ENCODE peak calls at places on chromosomes 11 and 22, in nine cellular contexts. F is right lobe of liver, Y is testis, K is NB4, G is esophagus squamous epithelium, V is stomach, X is IMR-90, R is suprapubic skin, Z is heart left ventricle. T is an unnamed sample.

GRCh38 chr11:10984250-10984649 is 126.4 kb upstream of the ZBED5 start:
- DNase-seq in F (no peak), X (no peak), Y (no peak), K (peak; percentile 5), G (no peak), R (no peak), Z (no peak), V (no peak), T (no peak)

GRCh38 chr11:114586797-114587196 is 8.8 kb downstream of the NXPE4 start:
- DNase-seq in F (no peak), X (peak; percentile 10), V (no peak), G (no peak), K (no peak), Y (no peak), R (no peak), Z (no peak), T (no peak)

GRCh38 chr11:18374956-18375355 is 19.4 kb upstream of the LDHA start:
- DNase-seq in R (no peak), X (no peak), Z (no peak), K (no peak), F (no peak), G (no peak), V (no peak), Y (no peak), T (no peak)

GRCh38 chr11:2929511-2929879 is 275 bp upstream of the PHLDA2 start:
- DNase-seq in Z (peak; percentile 51), Y (no peak), G (no peak), X (peak; percentile 72), F (peak; percentile 60), K (peak; percentile 50), V (peak; percentile 84), R (peak; percentile 85), T (peak; percentile 55)

GRCh38 chr11:86314636-86315035 is 12.6 kb downstream of the HIKESHI start:
- DNase-seq in G (no peak), R (no peak), Z (no peak), X (no peak), F (no peak), V (no peak), K (no peak), Y (no peak), T (no peak)

GRCh38 chr11:117716652-117717440 is 80.2 kb downstream of the DSCAML1 start:
- DNase-seq in R (no peak), Y (no peak), V (no peak), F (no peak), Z (no peak), G (no peak), X (no peak), K (no peak), T (peak; percentile 24)

GRCh38 chr22:36332623-36333331 is 55.0 kb downstream of the MYH9 start:
- DNase-seq in G (no peak), F (no peak), Z (no peak), V (peak; percentile 73), R (no peak), K (peak; percentile 87), Y (no peak), X (peak; percentile 83), T (peak; percentile 48)

GRCh38 chr11:44793350-44794090 is 66.8 kb downstream of the TSPAN18 start:
- DNase-seq in F (no peak), Y (no peak), V (no peak), R (no peak), X (peak; percentile 57), K (no peak), G (no peak), Z (peak; percentile 63), T (no peak)

GRCh38 chr22:26904483-26904882 is 247.1 kb downstream of the MIAT start:
- DNase-seq in R (no peak), F (no peak), V (no peak), K (no peak), X (no peak), G (no peak), Y (no peak), Z (no peak), T (no peak)

GRCh38 chr11:1826552-1827094 is 8.2 kb upstream of the SYT8 start:
- DNase-seq in X (peak; percentile 59), R (peak; percentile 59), Z (peak; percentile 30), V (peak; percentile 61), F (peak; percentile 56), G (no peak), K (peak; percentile 34), Y (peak; percentile 53), T (peak; percentile 56)

GRCh38 chr11:47412152-47412746 is 3.9 kb downstream of the SLC39A13 start:
- DNase-seq in K (peak; percentile 68), Y (peak; percentile 40), G (no peak), Z (peak; percentile 59), X (peak; percentile 26), R (peak; percentile 68), V (peak; percentile 54), F (peak; percentile 70), T (peak; percentile 56)

GRCh38 chr11:104118105-104118762 is 45.7 kb downstream of the PDGFD start:
- DNase-seq in Y (no peak), K (peak; percentile 11), G (no peak), Z (no peak), F (no peak), V (no peak), X (no peak), R (no peak), T (no peak)

GRCh38 chr11:27875480-27876208 is 175.4 kb upstream of the BDNF start:
- DNase-seq in Z (no peak), V (no peak), K (no peak), F (no peak), R (no peak), G (no peak), X (no peak), Y (no peak), T (no peak)

GRCh38 chr11:94018721-94019120 is 2.4 kb upstream of the HEPHL1 start:
- DNase-seq in R (no peak), G (no peak), Y (no peak), X (no peak), K (no peak), Z (no peak), V (no peak), F (no peak), T (no peak)

GRCh38 chr11:25953015-25953414 is 378.9 kb upstream of the ANO3 start:
- DNase-seq in Y (no peak), G (no peak), X (no peak), R (no peak), Z (no peak), K (no peak), V (no peak), F (no peak), T (no peak)

GRCh38 chr22:35783943-35784614 is 66.4 kb downstream of the APOL5 start:
- DNase-seq in Z (no peak), K (no peak), G (no peak), R (no peak), F (no peak), V (no peak), Y (no peak), X (no peak), T (no peak)

GRCh38 chr22:37904572-37905533 is 1.2 kb upstream of the MICALL1 start:
- DNase-seq in K (peak; percentile 96), X (peak; percentile 99), F (peak; percentile 89), G (no peak), Y (no peak), V (peak; percentile 65), R (no peak), Z (peak; percentile 41), T (no peak)

GRCh38 chr11:76561245-76561644 is 109.3 kb downstream of the LRRC32 start:
- DNase-seq in K (no peak), Y (no peak), F (no peak), X (no peak), R (no peak), G (no peak), V (no peak), Z (no peak), T (no peak)

GRCh38 chr11:118629761-118630661 is 22.6 kb downstream of the PHLDB1 start:
- DNase-seq in Y (no peak), X (no peak), V (peak; percentile 78), F (no peak), G (no peak), R (no peak), Z (peak; percentile 61), K (no peak), T (peak; percentile 62)

GRCh38 chr11:993632-994167 is 42.8 kb downstream of the MUC6 start:
- DNase-seq in Y (no peak), Z (no peak), R (no peak), K (no peak), G (no peak), X (no peak), V (no peak), F (no peak), T (no peak)

GRCh38 chr11:70727021-70727420 is 328.7 kb downstream of the CTTN start:
- DNase-seq in X (no peak), G (no peak), K (no peak), Y (no peak), F (no peak), R (no peak), V (no peak), Z (no peak), T (no peak)

GRCh38 chr11:2762031-2762380 is 62.2 kb upstream of the KCNQ1OT1 start:
- DNase-seq in F (no peak), R (no peak), X (no peak), G (no peak), Z (peak; percentile 6), K (no peak), Y (no peak), V (no peak), T (peak; percentile 8)

GRCh38 chr11:2714463-2714800 is 14.6 kb upstream of the KCNQ1OT1 start:
- DNase-seq in F (peak; percentile 37), G (no peak), V (no peak), Y (no peak), X (no peak), K (no peak), R (no peak), Z (no peak), T (no peak)

GRCh38 chr11:16793009-16793408 is 54.6 kb downstream of the C11orf58 start:
- DNase-seq in F (no peak), V (no peak), K (no peak), Y (no peak), Z (no peak), G (no peak), X (no peak), R (no peak), T (no peak)
- H3K4me3 ChIP-seq in F (no peak overlapping the region), V (no peak overlapping the region), K (no peak overlapping the region), Y (no peak overlapping the region), Z (no peak overlapping the region), G (no peak overlapping the region), X (no peak overlapping the region), R (no peak overlapping the region), T (no peak overlapping the region)

GRCh38 chr22:39013923-39014722 is at the start of gene APOBEC3C:
- DNase-seq in V (peak; percentile 78), Z (peak; percentile 85), X (peak; percentile 90), F (peak; percentile 73), G (peak; percentile 66), Y (peak; percentile 96), R (peak; percentile 79), K (peak; percentile 95), T (peak; percentile 53)
- TF ChIP-seq POLR2A in V (no peak), Z (no peak), X (peak; percentile 65), F (peak; percentile 50), G (peak; percentile 77), Y (peak; percentile 62), R (no peak), K (peak; percentile 37), T (no peak)

GRCh38 chr22:32389685-32390084 is 22.4 kb downstream of the RTCB start:
- DNase-seq in G (no peak), Z (no peak), K (peak; percentile 40), X (peak; percentile 11), V (no peak), Y (peak; percentile 33), F (no peak), R (no peak), T (no peak)
- TF ChIP-seq CTCF in G (peak; percentile 26), Z (peak; percentile 26), K (peak; percentile 57), X (peak; percentile 39), V (no peak), Y (peak; percentile 14), F (peak; percentile 11), R (no peak), T (peak; percentile 16)

GRCh38 chr11:8268530-8269461 is 5.1 kb upstream of the LMO1 start:
- DNase-seq in V (no peak), Z (no peak), Y (no peak), K (no peak), X (no peak), G (no peak), F (peak; percentile 31), R (peak; percentile 49), T (no peak)
- H3K4me3 ChIP-seq in V (peak overlapping the region; percentile 67), Z (peak overlapping the region; percentile 54), Y (peak overlapping the region; percentile 47), K (no peak overlapping the region), X (no peak overlapping the region), G (peak overlapping the region; percentile 54), F (no peak overlapping the region), R (peak overlapping the region; percentile 71), T (no peak overlapping the region)

T was measured in body of pancreas.